ENCODE peak calls at places on chromosome 10, in ten cellular contexts. N, B, X, C, I, P, G, H, Q and R are unnamed samples.

GRCh38 chr10:125605167-125605566 is 77.8 kb downstream of the TEX36 start:
- DNase-seq in B (no peak), P (no peak), C (no peak), I (peak; percentile 40), Q (no peak), X (no peak), H (no peak), G (no peak), N (peak; percentile 69), R (no peak)

GRCh38 chr10:30013684-30014246 is 45.6 kb downstream of the JCAD start:
- DNase-seq in H (peak; percentile 78), X (no peak), B (peak; percentile 39), C (no peak), G (no peak), Q (no peak), P (peak; percentile 26), N (peak; percentile 73), I (no peak), R (no peak)

GRCh38 chr10:119401671-119402395 is 140.7 kb downstream of the RGS10 start:
- DNase-seq in P (peak; percentile 98), H (peak; percentile 88), Q (peak; percentile 45), X (peak; percentile 93), I (peak; percentile 97), N (peak; percentile 93), B (no peak), C (no peak), G (no peak), R (no peak)

GRCh38 chr10:63268139-63268797 is 135.1 kb downstream of the NRBF2 start:
- DNase-seq in H (no peak), P (no peak), B (peak; percentile 33), N (peak; percentile 51), Q (no peak), I (no peak), X (peak; percentile 17), G (no peak), C (no peak), R (no peak)

GRCh38 chr10:106136175-106136574 is 1028.3 kb downstream of the SORCS1 start:
- DNase-seq in G (no peak), C (no peak), N (peak; percentile 40), H (no peak), X (no peak), B (no peak), P (no peak), Q (no peak), I (no peak), R (no peak)

GRCh38 chr10:100037758-100038315 is 28.1 kb upstream of the DNMBP start:
- DNase-seq in H (no peak), X (no peak), B (no peak), Q (no peak), N (peak; percentile 17), I (no peak), P (no peak), C (no peak), G (no peak), R (no peak)

GRCh38 chr10:100019824-100020160 is 10.0 kb upstream of the DNMBP start:
- DNase-seq in H (no peak), C (no peak), I (no peak), Q (no peak), B (peak; percentile 24), P (no peak), N (no peak), G (no peak), X (no peak), R (no peak)

GRCh38 chr10:70283445-70284399 is at the start of gene NPFFR1:
- DNase-seq in C (peak; percentile 47), P (no peak), N (no peak), I (no peak), X (no peak), G (no peak), B (no peak), Q (no peak), H (no peak), R (no peak)

GRCh38 chr10:127243490-127244272 is 47.3 kb upstream of the INSYN2A start:
- DNase-seq in I (peak; percentile 43), Q (no peak), X (peak; percentile 2), B (no peak), P (no peak), G (no peak), C (peak; percentile 54), H (no peak), N (peak; percentile 12), R (no peak)